ENCODE peak calls at places on chromosomes 12 and 14, in five cellular contexts. T is heart left ventricle, R is Peyer's patch, F is uterus, M is esophagus muscularis mucosa. H is an unnamed sample. For H3K4me1, the result is how much of the 10 kb centered on the place peaks cover.

GRCh38 chr12:113128802-113129663 is 6.5 kb downstream of the RASAL1 start:
- DNase-seq in T (no peak), F (no peak), R (no peak), M (no peak), H (no peak)

GRCh38 chr12:104142543-104142942 is 4.5 kb upstream of the NFYB start:
- DNase-seq in F (no peak), M (no peak), R (no peak), T (no peak), H (no peak)

GRCh38 chr12:57109207-57110160 is 1.7 kb downstream of the STAT6 start:
- DNase-seq in F (no peak), M (no peak), T (no peak), R (no peak), H (no peak)

GRCh38 chr14:99274346-99275221 is 2.6 kb upstream of the BCL11B start:
- DNase-seq in R (peak), T (no peak), M (no peak), F (peak), H (no peak)

GRCh38 chr14:77206261-77206824 is 24.7 kb downstream of the TMEM63C start:
- DNase-seq in F (no peak), T (no peak), M (no peak), R (no peak), H (no peak)

GRCh38 chr14:65043893-65044595 is 57.3 kb downstream of the FNTB start:
- DNase-seq in R (no peak), F (no peak), M (no peak), T (no peak), H (no peak)

GRCh38 chr12:65823481-65824313 is 586 bp upstream of the HMGA2 start:
- DNase-seq in R (peak), T (peak), F (peak), M (no peak), H (no peak)

GRCh38 chr12:6950944-6951540 is at the start of gene PTPN6:
- DNase-seq in R (peak), F (no peak), T (peak), M (no peak), H (no peak)

GRCh38 chr14:26163761-26164160 is 434.1 kb downstream of the NOVA1 start:
- DNase-seq in F (no peak), R (no peak), T (no peak), M (no peak), H (no peak)

GRCh38 chr12:114011711-114012110 is 45.6 kb upstream of the RBM19 start:
- DNase-seq in F (no peak), M (no peak), T (no peak), R (no peak), H (no peak)

GRCh38 chr12:124686885-124687694 is 119.7 kb upstream of the NCOR2 start:
- DNase-seq in F (no peak), R (no peak), M (no peak), T (no peak), H (no peak)

GRCh38 chr14:98077176-98077575 is 1194.8 kb downstream of the BCL11B start:
- DNase-seq in T (no peak), R (no peak), F (no peak), M (no peak), H (no peak)

GRCh38 chr12:67647547-67648305 is 819 bp upstream of the DYRK2 start:
- DNase-seq in T (peak), M (no peak), R (peak), F (peak), H (peak)

GRCh38 chr12:6452245-6452731 is 446 bp downstream of the TAPBPL start:
- DNase-seq in R (peak), M (no peak), F (no peak), T (peak), H (no peak)

GRCh38 chr14:90808759-90809529 is 7.3 kb downstream of the TTC7B start:
- DNase-seq in T (no peak), F (no peak), R (no peak), M (no peak), H (no peak)

GRCh38 chr12:6074979-6075585 is 49.4 kb downstream of the VWF start:
- DNase-seq in F (no peak), M (no peak), R (no peak), T (peak), H (no peak)

GRCh38 chr12:24496755-24497154 is 452.1 kb downstream of the BCAT1 start:
- DNase-seq in F (no peak), R (no peak), T (no peak), M (no peak), H (no peak)

GRCh38 chr12:67202344-67203012 is 66.7 kb upstream of the CAND1 start:
- DNase-seq in T (no peak), M (no peak), R (no peak), F (no peak), H (no peak)

GRCh38 chr14:23443411-23443812 is 8.0 kb upstream of the MYH7 start:
- DNase-seq in M (no peak), T (peak), R (no peak), F (no peak), H (no peak)

GRCh38 chr12:50589650-50590435 is 85.1 kb downstream of the DIP2B start:
- DNase-seq in T (no peak), R (no peak), F (no peak), M (no peak), H (no peak)

GRCh38 chr12:14138495-14138894 is 157.1 kb upstream of the GRIN2B start:
- DNase-seq in F (no peak), R (no peak), M (no peak), T (no peak), H (no peak)

GRCh38 chr12:132955094-132955932 is 793 bp downstream of the ZNF605 start:
- DNase-seq in F (peak), R (no peak), M (no peak), T (peak), H (peak)

GRCh38 chr12:124626841-124627502 is 59.6 kb upstream of the NCOR2 start:
- DNase-seq in T (peak), F (peak), R (no peak), M (no peak), H (peak)

GRCh38 chr12:101567918-101568317 is 26.9 kb upstream of the MYBPC1 start:
- DNase-seq in T (no peak), M (no peak), R (no peak), F (no peak), H (no peak)

GRCh38 chr14:100586520-100587247 is 533 bp downstream of the BEGAIN start:
- DNase-seq in F (no peak), R (peak), M (no peak), T (no peak), H (no peak)

GRCh38 chr12:44000309-44000952 is 164.6 kb downstream of the TMEM117 start:
- DNase-seq in R (no peak), T (no peak), M (no peak), F (no peak), H (no peak)

GRCh38 chr14:103133213-103134140 is 10.2 kb downstream of the TNFAIP2 start:
- DNase-seq in M (no peak), F (no peak), T (no peak), R (peak), H (no peak)

GRCh38 chr12:63989301-63989845 is 144.9 kb downstream of the SRGAP1 start:
- DNase-seq in F (peak), M (no peak), R (no peak), T (peak), H (no peak)

GRCh38 chr12:106149096-106149784 is 10.5 kb upstream of the NUAK1 start:
- DNase-seq in F (peak), M (no peak), T (no peak), R (no peak), H (no peak)

GRCh38 chr12:91040356-91040755 is 17.5 kb downstream of the KERA start:
- DNase-seq in M (no peak), T (no peak), F (no peak), R (no peak), H (no peak)

GRCh38 chr12:57755454-57756372 is 810 bp downstream of the MARCHF9 start:
- DNase-seq in R (peak), F (no peak), T (peak), M (no peak), H (no peak)

GRCh38 chr14:104442107-104442551 is 137.4 kb upstream of the C14orf180 start:
- DNase-seq in T (no peak), R (no peak), M (peak), F (no peak), H (no peak)

GRCh38 chr14:69090187-69090789 is 62.6 kb downstream of the DCAF5 start:
- DNase-seq in T (peak), M (peak), R (no peak), F (no peak), H (peak)

GRCh38 chr12:121260091-121260490 is 36.4 kb downstream of the CAMKK2 start:
- DNase-seq in R (no peak), F (no peak), M (no peak), T (no peak), H (no peak)

DNA sequence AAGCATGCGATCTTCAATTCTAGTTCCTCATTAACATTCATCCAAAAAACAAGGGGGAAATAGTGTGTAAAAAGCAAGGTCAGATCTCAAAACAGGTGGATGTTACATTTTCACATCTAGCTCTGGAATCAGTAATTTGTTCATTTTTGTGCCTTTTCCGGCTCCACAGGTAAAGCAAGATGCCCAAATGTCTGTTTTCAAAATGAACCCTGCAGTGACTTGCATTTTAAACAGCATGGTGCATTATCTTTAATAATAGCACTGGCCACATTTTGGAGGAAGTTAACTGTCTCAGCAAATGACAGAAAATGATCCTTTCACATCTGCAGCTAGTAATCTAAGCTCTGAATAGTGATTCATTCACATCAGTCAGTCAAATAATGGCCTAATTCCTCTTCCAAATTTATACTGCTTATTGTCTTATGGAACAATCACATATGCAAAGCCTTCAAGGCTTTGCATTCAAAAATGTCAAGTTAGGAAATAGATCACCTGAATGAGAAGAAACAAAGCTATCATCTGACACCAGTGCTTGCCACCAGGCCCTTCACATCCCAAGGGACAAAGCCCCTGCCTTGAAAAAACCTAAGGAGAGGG is 75.6 kb downstream of the PPM1H start:
- DNase-seq in M (no peak), T (no peak), R (no peak), F (no peak), H (no peak)
- H3K4me1 ChIP-seq in M (under half), T (under half), R (under half), F (under half), H (under half)

GRCh38 chr14:60736494-60736893 is 1.9 kb downstream of the MNAT1 start:
- DNase-seq in R (no peak), M (no peak), T (no peak), F (no peak), H (no peak)

GRCh38 chr14:60732840-60733483 is 1.6 kb upstream of the MNAT1 start:
- DNase-seq in T (no peak), R (no peak), M (no peak), F (no peak), H (no peak)

GRCh38 chr14:60738843-60739508 is 4.4 kb downstream of the MNAT1 start:
- DNase-seq in F (no peak), R (no peak), T (no peak), M (no peak), H (no peak)

GRCh38 chr14:60734465-60735242 is at the start of gene MNAT1:
- DNase-seq in F (peak), M (no peak), T (peak), R (peak), H (peak)
- TF ChIP-seq POLR2A in F (no peak), M (no peak), T (no peak), R (no peak), H (no peak)

DNA sequence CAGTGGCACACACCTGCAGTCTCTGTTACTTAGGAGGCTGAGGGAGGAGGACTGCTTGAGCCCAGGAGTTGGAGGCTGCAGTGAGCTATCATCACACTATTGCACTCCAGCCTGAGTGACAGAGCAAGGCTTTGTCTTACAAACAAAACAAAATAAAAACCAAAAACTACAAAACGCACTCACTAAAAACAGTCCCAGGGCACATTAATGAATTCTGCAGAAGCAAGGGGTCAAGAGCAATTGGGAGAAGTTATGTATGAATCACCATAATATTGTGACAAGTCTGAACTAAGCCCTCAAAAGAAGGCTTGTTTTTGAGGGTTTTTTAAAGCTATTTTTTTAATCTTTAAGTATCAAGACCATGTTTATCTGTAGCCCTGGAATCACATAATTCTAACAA is 201.1 kb downstream of the MED13L start:
- DNase-seq in M (no peak), F (no peak), R (no peak), T (no peak), H (no peak)
- TF ChIP-seq CTCF in M (no peak), F (no peak), R (no peak), T (no peak), H (no peak)

GRCh38 chr14:51677738-51678137 is 26.0 kb downstream of the FRMD6 start:
- DNase-seq in R (no peak), F (no peak), M (no peak), T (no peak), H (no peak)
- H3K4me1 ChIP-seq in R (under half), F (under half), M (half or more), T (under half), H (half or more)

H was measured in tibial nerve.